ENCODE peak calls at places on chromosomes 7 and 10, in five cellular contexts. Y is MM.1S, F is Panc1, P is DND-41, T is A549. H is an unnamed sample.

GRCh38 chr7:94509264-94509878 is at the start of gene CASD1:
- DNase-seq in Y (peak; percentile 75), F (no peak), P (peak; percentile 78), T (peak; percentile 54), H (peak; percentile 45)

GRCh38 chr10:10798543-10799192 is 219.0 kb upstream of the CELF2 start:
- DNase-seq in Y (no peak), F (no peak), P (no peak), T (no peak), H (no peak)

GRCh38 chr7:134770676-134771075 is 8.8 kb upstream of the CALD1 start:
- DNase-seq in Y (no peak), F (no peak), P (no peak), T (no peak), H (no peak)

GRCh38 chr7:20131776-20132175 is 85.4 kb downstream of the MACC1 start:
- DNase-seq in Y (no peak), F (no peak), P (no peak), T (no peak), H (no peak)

GRCh38 chr7:69052447-69052846 is 545.8 kb upstream of the AUTS2 start:
- DNase-seq in Y (no peak), F (no peak), P (no peak), T (no peak), H (no peak)

GRCh38 chr7:20458483-20458882 is 127.8 kb downstream of the ITGB8 start:
- DNase-seq in Y (no peak), F (no peak), P (no peak), T (no peak), H (no peak)

GRCh38 chr10:132360766-132361447 is 28.9 kb downstream of the LRRC27 start:
- DNase-seq in Y (peak; percentile 16), F (no peak), P (peak; percentile 33), T (peak; percentile 29), H (no peak)

GRCh38 chr10:58023341-58024073 is 244.2 kb downstream of the IPMK start:
- DNase-seq in Y (no peak), F (peak; percentile 43), P (no peak), T (peak; percentile 83), H (no peak)

GRCh38 chr10:63391812-63392211 is 74.0 kb downstream of the JMJD1C start:
- DNase-seq in Y (no peak), F (no peak), P (no peak), T (no peak), H (no peak)

GRCh38 chr7:124171068-124171467 is 138.2 kb upstream of the TMEM229A start:
- DNase-seq in Y (peak; percentile 72), F (no peak), P (no peak), T (peak; percentile 14), H (no peak)

GRCh38 chr7:32299133-32299702 is 191.0 kb downstream of the LSM5 start:
- DNase-seq in Y (no peak), F (no peak), P (no peak), T (peak; percentile 22), H (no peak)

GRCh38 chr10:126012485-126012884 is 116.1 kb downstream of the FANK1 start:
- DNase-seq in Y (no peak), F (no peak), P (no peak), T (no peak), H (no peak)

GRCh38 chr10:96618648-96619047 is 31.8 kb upstream of the TM9SF3 start:
- DNase-seq in Y (no peak), F (no peak), P (no peak), T (no peak), H (no peak)

GRCh38 chr7:70189776-70190175 is 591.5 kb downstream of the AUTS2 start:
- DNase-seq in Y (no peak), F (no peak), P (no peak), T (no peak), H (no peak)

GRCh38 chr10:95304976-95305375 is 14.2 kb upstream of the PDLIM1 start:
- DNase-seq in Y (no peak), F (no peak), P (no peak), T (no peak), H (no peak)

GRCh38 chr7:34837316-34837715 is 179.3 kb downstream of the NPSR1 start:
- DNase-seq in Y (no peak), F (no peak), P (no peak), T (no peak), H (peak; percentile 37)

GRCh38 chr10:77925410-77925794 is 1.2 kb downstream of the DLG5 start:
- DNase-seq in Y (no peak), F (no peak), P (no peak), T (peak; percentile 40), H (no peak)

GRCh38 chr10:126867567-126868365 is 37.5 kb upstream of the DOCK1 start:
- DNase-seq in Y (no peak), F (no peak), P (no peak), T (no peak), H (no peak)

GRCh38 chr10:3264178-3264867 is 91.7 kb upstream of the PITRM1 start:
- DNase-seq in Y (no peak), F (no peak), P (no peak), T (no peak), H (no peak)

GRCh38 chr10:31121074-31121685 is 89.5 kb upstream of the ZNF438 start:
- DNase-seq in Y (no peak), F (no peak), P (no peak), T (no peak), H (no peak)

GRCh38 chr10:60405172-60405571 is 15.5 kb upstream of the ANK3 start:
- DNase-seq in Y (no peak), F (no peak), P (no peak), T (no peak), H (no peak)

GRCh38 chr7:148142660-148143248 is 447.8 kb upstream of the C7orf33 start:
- DNase-seq in Y (peak; percentile 79), F (peak; percentile 18), P (peak; percentile 11), T (peak; percentile 50), H (peak; percentile 35)

GRCh38 chr10:3548702-3549101 is 236.3 kb downstream of the KLF6 start:
- DNase-seq in Y (no peak), F (no peak), P (no peak), T (no peak), H (no peak)

GRCh38 chr10:114987995-114988394 is 50.0 kb downstream of the TRUB1 start:
- DNase-seq in Y (no peak), F (no peak), P (no peak), T (no peak), H (no peak)

GRCh38 chr7:117045927-117046710 is 92.8 kb downstream of the ST7 start:
- DNase-seq in Y (no peak), F (no peak), P (no peak), T (no peak), H (no peak)

GRCh38 chr10:28532223-28532508 is 752 bp upstream of the WAC start:
- DNase-seq in Y (no peak), F (no peak), P (no peak), T (no peak), H (no peak)

GRCh38 chr10:76643465-76643864 is 994.1 kb downstream of the KCNMA1 start:
- DNase-seq in Y (no peak), F (no peak), P (no peak), T (no peak), H (no peak)

GRCh38 chr7:88539518-88539917 is 220.0 kb upstream of the ZNF804B start:
- DNase-seq in Y (no peak), F (no peak), P (no peak), T (no peak), H (no peak)

GRCh38 chr7:157660971-157661610 is 324.3 kb downstream of the DNAJB6 start:
- DNase-seq in Y (no peak), F (no peak), P (no peak), T (no peak), H (no peak)

GRCh38 chr7:157656195-157656769 is 319.5 kb downstream of the DNAJB6 start:
- DNase-seq in Y (no peak), F (no peak), P (no peak), T (peak; percentile 12), H (no peak)

GRCh38 chr7:157661611-157661975 is 324.8 kb downstream of the DNAJB6 start:
- DNase-seq in Y (no peak), F (no peak), P (no peak), T (no peak), H (no peak)

GRCh38 chr7:157658851-157659412 is 322.1 kb downstream of the DNAJB6 start:
- DNase-seq in Y (no peak), F (no peak), P (no peak), T (no peak), H (no peak)

GRCh38 chr7:157657741-157658740 is 321.2 kb downstream of the DNAJB6 start:
- DNase-seq in Y (no peak), F (no peak), P (no peak), T (no peak), H (no peak)
- H3K4me3 ChIP-seq in Y (peak overlapping the region; percentile 54), F (no peak overlapping the region), P (no peak overlapping the region), T (no peak overlapping the region), H (no peak overlapping the region)

DNA sequence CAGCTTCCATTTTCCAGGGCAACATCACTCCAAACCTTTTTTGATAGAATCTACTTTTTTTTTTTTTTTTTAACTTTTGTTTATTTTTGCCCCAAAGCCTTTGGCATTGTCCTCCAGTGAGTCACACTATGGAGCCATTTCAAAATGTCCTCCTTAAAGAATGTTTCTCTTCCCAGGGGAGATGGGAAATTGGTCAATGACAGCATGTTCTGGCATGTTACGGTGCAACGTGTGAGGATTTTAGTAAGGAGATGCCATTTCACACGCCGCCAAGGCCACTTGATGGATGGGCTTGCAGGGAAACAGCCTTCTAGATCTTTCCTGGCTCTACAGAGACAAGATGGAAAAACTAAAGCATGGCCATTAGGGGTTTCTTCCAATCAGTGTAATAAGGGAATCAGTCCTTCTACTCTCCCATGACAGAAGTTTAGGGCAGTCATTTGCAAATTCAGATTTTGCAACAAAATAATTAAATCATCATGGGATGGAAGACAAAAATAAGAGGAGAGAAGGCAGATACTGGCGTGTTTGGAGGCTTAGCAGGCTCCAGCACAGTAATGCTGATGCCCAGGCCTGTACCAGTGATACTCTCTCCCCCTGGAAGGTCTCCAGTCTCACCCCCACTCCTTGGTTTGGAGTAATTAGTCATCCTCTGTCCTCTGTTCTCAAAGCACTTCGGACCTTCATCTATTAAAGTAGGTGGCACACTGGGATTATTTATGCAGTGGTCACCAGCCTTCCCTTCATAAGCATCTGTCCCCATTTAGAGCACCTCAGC is 30.9 kb upstream of the TRIL start:
- DNase-seq in Y (no peak), F (no peak), P (no peak), T (no peak), H (no peak)
- H3K4me3 ChIP-seq in Y (no peak overlapping the region), F (no peak overlapping the region), P (no peak overlapping the region), T (no peak overlapping the region), H (no peak overlapping the region)

DNA sequence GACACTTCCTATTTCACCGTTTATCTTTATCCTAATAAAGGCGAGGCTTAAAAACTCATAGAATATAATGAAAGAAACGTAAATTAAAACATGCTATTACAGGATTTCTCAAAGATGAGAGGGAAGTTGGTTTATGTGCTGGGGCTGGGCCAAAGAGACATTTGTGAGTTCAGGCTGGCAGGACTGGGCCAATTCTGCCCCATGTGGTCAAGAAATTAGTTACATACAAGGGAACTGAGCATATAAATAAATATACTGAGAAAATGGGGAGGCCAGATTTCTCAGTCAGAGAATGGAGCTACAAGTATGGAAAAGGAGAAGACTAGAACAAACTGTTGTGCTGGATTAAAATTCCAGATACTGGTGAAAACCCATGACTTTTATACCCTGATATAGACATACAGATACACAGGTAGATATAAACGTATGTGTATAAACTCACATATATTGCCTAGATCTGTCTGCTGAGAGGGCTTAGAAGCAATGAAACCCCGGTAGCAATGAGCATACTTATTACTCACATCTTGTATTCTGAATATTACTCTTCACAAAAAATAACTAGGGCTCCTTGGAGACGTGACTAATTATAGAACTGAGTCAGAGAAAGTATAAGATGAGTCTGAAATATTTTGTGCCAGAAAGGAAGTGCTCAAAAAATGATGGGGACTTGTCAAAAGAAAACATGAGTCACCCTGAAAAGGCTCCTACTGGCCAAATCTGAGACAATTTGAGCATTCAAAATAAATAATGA is 155.7 kb upstream of the FGFR2 start:
- DNase-seq in Y (no peak), F (peak; percentile 53), P (no peak), T (peak; percentile 37), H (no peak)
- H3K4me3 ChIP-seq in Y (no peak overlapping the region), F (no peak overlapping the region), P (no peak overlapping the region), T (no peak overlapping the region), H (no peak overlapping the region)

GRCh38 chr10:43323245-43323644 is 48.2 kb upstream of the FXYD4 start:
- DNase-seq in Y (no peak), F (no peak), P (no peak), T (no peak), H (no peak)
- H3K4me3 ChIP-seq in Y (peak overlapping the region; percentile 39), F (no peak overlapping the region), P (no peak overlapping the region), T (peak overlapping the region; percentile 42), H (no peak overlapping the region)